ENCODE peak calls at places on chromosomes 6 and 20, in six cellular contexts. G is AG09319, Y is hippocampal formation, N is NB4, I is upper lobe of right lung, U is hypothalamus. O is an unnamed sample.

GRCh38 chr6:97626586-97627441 is 343.8 kb upstream of the MMS22L start:
- DNase-seq in I (no peak), G (peak), U (peak), Y (no peak), N (peak), O (peak)

GRCh38 chr6:145506554-145506953 is 228.8 kb downstream of the EPM2A start:
- DNase-seq in G (no peak), I (no peak), Y (no peak), N (no peak), U (no peak), O (no peak)

GRCh38 chr20:45174434-45175364 is at the start of gene PI3:
- DNase-seq in U (no peak), G (no peak), N (no peak), Y (no peak), I (peak), O (no peak)

GRCh38 chr6:134168580-134169223 is 116.3 kb upstream of the SLC2A12 start:
- DNase-seq in Y (no peak), I (no peak), N (no peak), G (no peak), U (no peak), O (no peak)

GRCh38 chr6:26401389-26401986 is 587 bp upstream of the BTN3A1 start:
- DNase-seq in G (no peak), N (no peak), Y (no peak), U (no peak), I (no peak), O (no peak)

GRCh38 chr6:108068618-108069017 is 5.9 kb downstream of the OSTM1 start:
- DNase-seq in U (no peak), G (no peak), Y (no peak), I (no peak), N (no peak), O (no peak)

GRCh38 chr20:2729251-2729713 is 36.7 kb downstream of the EBF4 start:
- DNase-seq in U (no peak), G (no peak), N (no peak), Y (no peak), I (no peak), O (no peak)

GRCh38 chr20:10558635-10559187 is 115.1 kb downstream of the JAG1 start:
- DNase-seq in I (no peak), G (no peak), N (no peak), Y (no peak), U (no peak), O (no peak)

GRCh38 chr6:123456836-123457235 is 179.9 kb downstream of the TRDN start:
- DNase-seq in I (no peak), Y (no peak), G (no peak), N (no peak), U (no peak), O (no peak)

GRCh38 chr6:163813979-163814493 is 399.5 kb downstream of the QKI start:
- DNase-seq in N (no peak), U (no peak), I (no peak), Y (no peak), G (no peak), O (peak)

GRCh38 chr6:14726816-14727493 is 518.9 kb upstream of the JARID2 start:
- DNase-seq in U (no peak), G (no peak), N (peak), Y (no peak), I (no peak), O (no peak)

GRCh38 chr6:168004945-168005344 is 7.5 kb downstream of the KIF25 start:
- DNase-seq in U (no peak), G (no peak), I (no peak), Y (no peak), N (no peak), O (no peak)

GRCh38 chr6:12555781-12556180 is 160.8 kb upstream of the PHACTR1 start:
- DNase-seq in Y (no peak), N (no peak), I (no peak), G (no peak), U (no peak), O (no peak)

GRCh38 chr6:31901415-31901952 is 402 bp downstream of the ZBTB12 start:
- DNase-seq in Y (peak), I (peak), N (peak), G (no peak), U (peak), O (peak)

GRCh38 chr6:6843057-6843627 is 254.6 kb downstream of the LY86 start:
- DNase-seq in U (no peak), G (no peak), I (no peak), Y (no peak), N (no peak), O (no peak)

GRCh38 chr6:116424001-116424400 is 37.2 kb upstream of the CALHM6 start:
- DNase-seq in U (no peak), G (no peak), N (no peak), I (no peak), Y (no peak), O (no peak)

GRCh38 chr20:49713779-49714712 is at the start of gene B4GALT5:
- DNase-seq in N (peak), Y (peak), U (peak), G (peak), I (peak), O (peak)

GRCh38 chr6:152748843-152749242 is 1.8 kb upstream of the VIP start:
- DNase-seq in U (no peak), I (no peak), N (peak), G (no peak), Y (no peak), O (peak)

GRCh38 chr6:147974376-147974775 is 368.3 kb upstream of the SASH1 start:
- DNase-seq in N (no peak), G (no peak), U (no peak), Y (no peak), I (no peak), O (no peak)

GRCh38 chr6:31952140-31952805 is 6.4 kb downstream of the CFB start:
- DNase-seq in I (peak), Y (peak), G (peak), N (peak), U (peak), O (peak)

GRCh38 chr6:161318456-161318855 is 44.6 kb upstream of the AGPAT4 start:
- DNase-seq in G (no peak), U (peak), Y (peak), I (no peak), N (no peak), O (peak)

GRCh38 chr20:17226410-17227198 is at the start of gene PCSK2:
- DNase-seq in U (peak), N (no peak), I (peak), G (peak), Y (peak), O (peak)

GRCh38 chr6:10414766-10415592 is at the start of gene TFAP2A:
- DNase-seq in N (no peak), G (no peak), U (no peak), I (no peak), Y (no peak), O (no peak)

GRCh38 chr6:170128811-170129681 is 161.8 kb downstream of the DLL1 start:
- DNase-seq in N (no peak), U (no peak), I (peak), G (no peak), Y (no peak), O (no peak)